ENCODE peak calls at places on chromosomes 6 and 20, in nine cellular contexts. Y, F, X, M, S, J, T, D and I are unnamed samples.

GRCh38 chr20:58542411-58543095 is 27.4 kb upstream of the APCDD1L start:
- DNase-seq in Y (no peak), F (no peak), X (no peak), M (peak), S (no peak), J (no peak), T (no peak), D (no peak), I (peak)

GRCh38 chr20:45279992-45280391 is 25.6 kb upstream of the SLPI start:
- DNase-seq in Y (no peak), F (no peak), X (no peak), M (no peak), S (no peak), J (no peak), T (no peak), D (no peak), I (no peak)

GRCh38 chr6:133191323-133191722 is 49.8 kb upstream of the EYA4 start:
- DNase-seq in Y (no peak), F (no peak), X (no peak), M (no peak), S (no peak), J (no peak), T (no peak), D (no peak), I (no peak)

GRCh38 chr6:37696841-37697735 is 595 bp downstream of the MDGA1 start:
- DNase-seq in Y (no peak), F (peak), X (peak), M (no peak), S (no peak), J (peak), T (peak), D (no peak), I (no peak)

GRCh38 chr6:15914553-15914952 is 214.3 kb upstream of the MYLIP start:
- DNase-seq in Y (no peak), F (no peak), X (no peak), M (no peak), S (no peak), J (no peak), T (no peak), D (no peak), I (no peak)

GRCh38 chr6:39370021-39370420 is 47.5 kb upstream of the KCNK16 start:
- DNase-seq in Y (no peak), F (no peak), X (no peak), M (peak), S (no peak), J (no peak), T (no peak), D (no peak), I (no peak)

GRCh38 chr20:3238616-3239025 is 369 bp downstream of the SLC4A11 start:
- DNase-seq in Y (no peak), F (peak), X (peak), M (no peak), S (no peak), J (peak), T (no peak), D (no peak), I (no peak)

GRCh38 chr6:43171284-43172126 is 436 bp downstream of the SRF start:
- DNase-seq in Y (no peak), F (peak), X (peak), M (no peak), S (no peak), J (no peak), T (peak), D (no peak), I (peak)

GRCh38 chr6:151065027-151065815 is 174.5 kb upstream of the AKAP12 start:
- DNase-seq in Y (no peak), F (no peak), X (no peak), M (no peak), S (no peak), J (no peak), T (no peak), D (no peak), I (peak)

GRCh38 chr6:170279977-170280688 is 10.7 kb downstream of the DLL1 start:
- DNase-seq in Y (no peak), F (peak), X (peak), M (peak), S (no peak), J (peak), T (peak), D (peak), I (peak)

GRCh38 chr20:46351357-46352058 is 43.2 kb upstream of the CDH22 start:
- DNase-seq in Y (no peak), F (no peak), X (no peak), M (no peak), S (no peak), J (no peak), T (no peak), D (no peak), I (no peak)

GRCh38 chr6:71107935-71108420 is 151.1 kb upstream of the B3GAT2 start:
- DNase-seq in Y (no peak), F (no peak), X (no peak), M (peak), S (no peak), J (no peak), T (no peak), D (no peak), I (no peak)

GRCh38 chr6:328924-329323 is 36.6 kb downstream of the DUSP22 start:
- DNase-seq in Y (no peak), F (no peak), X (no peak), M (no peak), S (no peak), J (peak), T (no peak), D (no peak), I (no peak)

GRCh38 chr6:9540534-9541126 is 874.2 kb downstream of the TFAP2A start:
- DNase-seq in Y (no peak), F (no peak), X (no peak), M (peak), S (no peak), J (peak), T (no peak), D (no peak), I (no peak)

GRCh38 chr6:20403080-20403765 is 1.5 kb downstream of the E2F3 start:
- DNase-seq in Y (peak), F (peak), X (peak), M (peak), S (peak), J (peak), T (peak), D (no peak), I (peak)

GRCh38 chr20:37758332-37758731 is 64.5 kb downstream of the CTNNBL1 start:
- DNase-seq in Y (no peak), F (no peak), X (peak), M (no peak), S (peak), J (no peak), T (no peak), D (no peak), I (no peak)

GRCh38 chr20:47220161-47220582 is 136.3 kb downstream of the ZMYND8 start:
- DNase-seq in Y (no peak), F (peak), X (peak), M (peak), S (no peak), J (no peak), T (peak), D (no peak), I (no peak)

GRCh38 chr20:38940644-38941043 is 14.4 kb downstream of the FAM83D start:
- DNase-seq in Y (no peak), F (no peak), X (no peak), M (no peak), S (no peak), J (no peak), T (no peak), D (no peak), I (no peak)

GRCh38 chr20:35870541-35871307 is 83.6 kb downstream of the SCAND1 start:
- DNase-seq in Y (no peak), F (no peak), X (no peak), M (no peak), S (no peak), J (no peak), T (no peak), D (no peak), I (no peak)

GRCh38 chr6:153790881-153791473 is 248.1 kb upstream of the OPRM1 start:
- DNase-seq in Y (no peak), F (no peak), X (peak), M (no peak), S (no peak), J (no peak), T (no peak), D (no peak), I (no peak)

GRCh38 chr6:70270287-70271005 is 32.4 kb downstream of the COL9A1 start:
- DNase-seq in Y (no peak), F (no peak), X (no peak), M (no peak), S (no peak), J (no peak), T (no peak), D (no peak), I (no peak)

GRCh38 chr6:160992323-160993314 is 1.1 kb downstream of the MAP3K4 start:
- DNase-seq in Y (peak), F (no peak), X (peak), M (peak), S (peak), J (peak), T (no peak), D (peak), I (peak)

GRCh38 chr6:42142118-42142835 is at the start of gene C6orf132:
- DNase-seq in Y (no peak), F (no peak), X (peak), M (no peak), S (no peak), J (no peak), T (no peak), D (no peak), I (no peak)

GRCh38 chr6:82086944-82087343 is 160.6 kb downstream of the IBTK start:
- DNase-seq in Y (no peak), F (no peak), X (no peak), M (no peak), S (no peak), J (no peak), T (no peak), D (no peak), I (no peak)

GRCh38 chr6:20639161-20639560 is 104.9 kb downstream of the CDKAL1 start:
- DNase-seq in Y (no peak), F (no peak), X (no peak), M (no peak), S (no peak), J (no peak), T (no peak), D (no peak), I (no peak)

GRCh38 chr6:111871207-111871606 is 2.0 kb downstream of the FYN start:
- DNase-seq in Y (no peak), F (no peak), X (peak), M (no peak), S (no peak), J (no peak), T (no peak), D (no peak), I (no peak)

GRCh38 chr20:63641792-63642517 is 11.3 kb downstream of the STMN3 start:
- DNase-seq in Y (peak), F (peak), X (peak), M (peak), S (peak), J (peak), T (peak), D (peak), I (peak)

GRCh38 chr20:52105045-52105572 is 86.5 kb downstream of the ZFP64 start:
- DNase-seq in Y (no peak), F (no peak), X (no peak), M (no peak), S (no peak), J (no peak), T (no peak), D (no peak), I (no peak)

GRCh38 chr6:13447949-13448724 is 39.3 kb downstream of the GFOD1 start:
- DNase-seq in Y (no peak), F (no peak), X (peak), M (no peak), S (no peak), J (no peak), T (no peak), D (no peak), I (peak)

GRCh38 chr6:71333700-71334099 is 45.1 kb downstream of the OGFRL1 start:
- DNase-seq in Y (no peak), F (no peak), X (no peak), M (peak), S (no peak), J (no peak), T (no peak), D (no peak), I (no peak)

GRCh38 chr20:51237278-51237677 is 214.4 kb upstream of the KCNG1 start:
- DNase-seq in Y (no peak), F (no peak), X (no peak), M (no peak), S (no peak), J (no peak), T (no peak), D (no peak), I (no peak)

GRCh38 chr20:2817891-2818595 is 1.9 kb downstream of the TMEM239 start:
- DNase-seq in Y (no peak), F (no peak), X (peak), M (no peak), S (no peak), J (no peak), T (no peak), D (no peak), I (peak)

GRCh38 chr6:43386492-43386891 is 17.0 kb upstream of the ZNF318 start:
- DNase-seq in Y (no peak), F (no peak), X (no peak), M (peak), S (no peak), J (peak), T (no peak), D (peak), I (no peak)